ENCODE peak calls at places on chromosomes 11 and 22, in six cellular contexts. L, S, A, T, F and K are unnamed samples.
A peak's percentile ranks its signal among the peaks of the same experiment; 100 is the strongest.

GRCh38 chr11:71502026-71502425 is 25.0 kb upstream of the KRTAP5-7 start:
- DNase-seq in L (no peak), S (peak; percentile 5), A (no peak), T (no peak), F (no peak), K (no peak)

GRCh38 chr11:10764412-10764811 is 13.4 kb downstream of the CTR9 start:
- DNase-seq in L (no peak), S (no peak), A (no peak), T (no peak), F (no peak), K (no peak)

GRCh38 chr11:77868744-77869143 is 47.8 kb downstream of the AAMDC start:
- DNase-seq in L (no peak), S (no peak), A (no peak), T (no peak), F (no peak), K (no peak)

GRCh38 chr22:23033116-23033905 is 37.0 kb upstream of the GNAZ start:
- DNase-seq in L (no peak), S (no peak), A (no peak), T (no peak), F (no peak), K (no peak)

GRCh38 chr11:65204646-65205601 is 23.2 kb downstream of the CAPN1 start:
- DNase-seq in L (peak; percentile 92), S (no peak), A (peak; percentile 37), T (no peak), F (peak; percentile 40), K (no peak)

GRCh38 chr22:50039669-50040458 is 18.2 kb downstream of the TTLL8 start:
- DNase-seq in L (no peak), S (no peak), A (no peak), T (no peak), F (no peak), K (no peak)

GRCh38 chr11:118353084-118353710 is 6.2 kb upstream of the UBE4A start:
- DNase-seq in L (no peak), S (no peak), A (no peak), T (no peak), F (peak; percentile 45), K (no peak)

GRCh38 chr11:120332822-120333716 is 3.1 kb upstream of the ARHGEF12 start:
- DNase-seq in L (no peak), S (peak; percentile 38), A (no peak), T (no peak), F (peak; percentile 75), K (no peak)

GRCh38 chr11:115660072-115660805 is 156.0 kb upstream of the CADM1 start:
- DNase-seq in L (peak; percentile 34), S (no peak), A (no peak), T (no peak), F (no peak), K (no peak)

GRCh38 chr11:41377709-41378394 is 81.6 kb downstream of the LRRC4C start:
- DNase-seq in L (no peak), S (no peak), A (no peak), T (no peak), F (no peak), K (no peak)

GRCh38 chr11:2736577-2737225 is 36.9 kb upstream of the KCNQ1OT1 start:
- DNase-seq in L (no peak), S (no peak), A (no peak), T (no peak), F (no peak), K (no peak)

GRCh38 chr22:41699264-41700104 is at the start of gene MEI1:
- DNase-seq in L (peak; percentile 85), S (no peak), A (no peak), T (peak; percentile 30), F (peak; percentile 70), K (no peak)

GRCh38 chr11:606245-606644 is 9.5 kb downstream of the IRF7 start:
- DNase-seq in L (no peak), S (no peak), A (no peak), T (no peak), F (peak; percentile 68), K (peak; percentile 31)

GRCh38 chr11:119764108-119764874 is 35.3 kb upstream of the NECTIN1 start:
- DNase-seq in L (no peak), S (no peak), A (no peak), T (no peak), F (peak; percentile 91), K (no peak)

GRCh38 chr11:106474274-106474673 is 396.8 kb downstream of the AASDHPPT start:
- DNase-seq in L (no peak), S (no peak), A (no peak), T (no peak), F (no peak), K (no peak)

GRCh38 chr11:86174101-86175046 is 70.2 kb upstream of the EED start:
- DNase-seq in L (no peak), S (peak; percentile 98), A (peak; percentile 61), T (peak; percentile 92), F (peak; percentile 99), K (peak; percentile 69)

GRCh38 chr11:86477495-86478155 is 102.9 kb downstream of the CCDC81 start:
- DNase-seq in L (no peak), S (no peak), A (no peak), T (no peak), F (peak; percentile 59), K (no peak)

GRCh38 chr11:85076535-85077330 is 550.4 kb downstream of the DLG2 start:
- DNase-seq in L (no peak), S (no peak), A (no peak), T (no peak), F (peak; percentile 55), K (peak; percentile 3)

GRCh38 chr11:2549491-2549875 is 104.7 kb downstream of the KCNQ1 start:
- DNase-seq in L (no peak), S (no peak), A (no peak), T (no peak), F (no peak), K (no peak)

GRCh38 chr22:22111983-22112382 is 129.4 kb upstream of the TOP3B start:
- DNase-seq in L (no peak), S (no peak), A (no peak), T (no peak), F (no peak), K (no peak)

GRCh38 chr11:8086571-8086970 is 5.6 kb downstream of the TUB start:
- DNase-seq in L (no peak), S (no peak), A (no peak), T (no peak), F (no peak), K (no peak)

GRCh38 chr11:18844753-18845367 is 53.3 kb upstream of the PTPN5 start:
- DNase-seq in L (peak; percentile 50), S (peak; percentile 53), A (peak; percentile 37), T (no peak), F (peak; percentile 68), K (no peak)

GRCh38 chr22:46043816-46044717 is 67.1 kb upstream of the WNT7B start:
- DNase-seq in L (peak; percentile 72), S (no peak), A (no peak), T (no peak), F (peak; percentile 67), K (no peak)

DNA sequence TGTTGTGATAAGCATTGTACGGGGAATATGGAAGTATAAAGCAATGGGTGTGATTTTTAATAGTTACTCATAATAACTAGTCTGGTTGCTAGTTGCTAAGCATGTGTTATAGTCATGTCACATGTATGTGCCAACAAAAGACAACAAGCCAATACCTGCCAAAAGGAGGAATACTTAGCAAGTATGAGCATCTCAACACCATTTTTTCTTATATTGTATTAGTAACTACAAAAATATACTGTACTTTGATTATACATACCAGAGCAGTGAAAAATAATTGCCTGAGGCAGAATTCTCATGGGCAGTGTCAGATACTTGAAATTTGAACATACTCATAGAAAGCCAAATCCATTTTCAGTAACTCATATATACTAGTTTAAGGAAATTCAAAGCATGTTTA is 62.4 kb upstream of the ALKBH3 start:
- DNase-seq in L (no peak), S (peak; percentile 75), A (no peak), T (no peak), F (peak; percentile 64), K (peak; percentile 91)
- H3K27ac ChIP-seq in L (no peak overlapping the region), S (no peak overlapping the region), A (no peak overlapping the region), T (no peak overlapping the region), F (peak overlapping the region; percentile 20), K (peak overlapping the region; percentile 80)

DNA sequence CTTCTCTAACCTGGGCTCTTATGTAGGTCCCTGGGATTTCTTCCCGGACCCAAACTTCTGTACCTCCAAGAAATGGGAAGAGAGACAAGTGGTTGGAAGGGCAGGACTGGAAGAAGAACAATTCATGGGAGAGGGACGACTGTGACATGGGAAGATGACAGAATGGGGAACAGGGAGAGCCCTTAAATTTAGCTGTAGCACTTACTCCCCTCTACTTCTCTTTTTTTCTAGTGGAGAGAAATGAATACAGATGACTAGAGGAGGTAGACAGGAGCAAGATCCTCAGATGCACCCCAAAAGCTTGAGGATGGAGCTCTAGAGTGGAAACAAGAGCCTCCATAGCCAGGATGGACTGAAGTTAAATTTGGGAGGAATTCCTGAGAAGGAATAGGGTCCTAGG is 2.3 kb downstream of the RHOG start:
- DNase-seq in L (no peak), S (no peak), A (no peak), T (no peak), F (no peak), K (no peak)
- H3K27ac ChIP-seq in L (no peak overlapping the region), S (no peak overlapping the region), A (no peak overlapping the region), T (no peak overlapping the region), F (no peak overlapping the region), K (no peak overlapping the region)

DNA sequence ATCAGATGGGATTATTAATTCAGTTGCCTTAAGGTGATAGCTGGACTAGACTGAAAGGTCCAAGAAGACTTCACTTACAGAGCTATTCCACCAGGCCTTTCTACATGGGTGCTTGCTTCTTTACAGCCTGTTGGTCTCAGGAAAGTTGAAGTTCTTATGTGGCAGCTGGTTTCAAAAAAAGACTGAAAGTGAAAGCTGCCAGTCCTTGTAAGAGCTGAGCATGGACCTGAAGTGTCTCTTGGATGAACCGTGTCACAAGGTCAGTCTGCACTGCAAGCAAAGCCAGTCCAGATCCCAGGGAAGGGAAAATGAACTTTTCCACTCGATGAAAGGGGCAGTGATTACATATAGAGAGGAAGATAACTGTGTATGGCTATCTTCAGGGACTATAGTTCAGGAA is 201.5 kb upstream of the LUZP2 start:
- DNase-seq in L (no peak), S (no peak), A (no peak), T (no peak), F (no peak), K (no peak)
- H3K27ac ChIP-seq in L (no peak overlapping the region), S (no peak overlapping the region), A (no peak overlapping the region), T (no peak overlapping the region), F (no peak overlapping the region), K (no peak overlapping the region)

GRCh38 chr11:35539256-35539655 is 13.8 kb upstream of the PAMR1 start:
- DNase-seq in L (no peak), S (no peak), A (no peak), T (no peak), F (peak; percentile 56), K (no peak)

GRCh38 chr11:35545604-35546003 is 20.2 kb upstream of the PAMR1 start:
- DNase-seq in L (no peak), S (no peak), A (no peak), T (no peak), F (no peak), K (no peak)

GRCh38 chr11:35541621-35542375 is 16.4 kb upstream of the PAMR1 start:
- DNase-seq in L (no peak), S (peak; percentile 52), A (no peak), T (no peak), F (peak; percentile 90), K (no peak)

GRCh38 chr11:35539781-35540281 is 14.4 kb upstream of the PAMR1 start:
- DNase-seq in L (no peak), S (no peak), A (no peak), T (no peak), F (peak; percentile 91), K (no peak)

GRCh38 chr11:35540526-35540925 is 15.1 kb upstream of the PAMR1 start:
- DNase-seq in L (no peak), S (no peak), A (no peak), T (no peak), F (peak; percentile 53), K (no peak)
- H3K27ac ChIP-seq in L (no peak overlapping the region), S (no peak overlapping the region), A (no peak overlapping the region), T (peak overlapping the region; percentile 77), F (peak overlapping the region; percentile 89), K (peak overlapping the region; percentile 13)